ENCODE peak calls at places on chromosomes 6 and 20, in five cellular contexts. R is AG04449, J is brain microvascular endothelial cell, A is colonic mucosa, Y is uterus. Z is an unnamed sample.

GRCh38 chr6:15763827-15764226 is 101.0 kb upstream of the DTNBP1 start:
- DNase-seq in Y (no peak), J (peak), R (no peak), A (peak), Z (no peak)

GRCh38 chr6:97850458-97851218 is 567.6 kb upstream of the MMS22L start:
- DNase-seq in R (no peak), A (no peak), J (no peak), Y (no peak), Z (no peak)

GRCh38 chr6:169738972-169739529 is 12.3 kb downstream of the DYNLT2 start:
- DNase-seq in A (no peak), J (no peak), R (no peak), Y (no peak), Z (no peak)

GRCh38 chr6:144150673-144151009 is 324 bp downstream of the STX11 start:
- DNase-seq in Y (no peak), A (no peak), J (peak), R (no peak), Z (no peak)

GRCh38 chr6:30113843-30114242 is 953 bp upstream of the TRIM31 start:
- DNase-seq in Y (no peak), J (no peak), R (no peak), A (peak), Z (no peak)

GRCh38 chr20:51456511-51457280 is 85.8 kb downstream of the NFATC2 start:
- DNase-seq in Y (peak), A (peak), J (peak), R (peak), Z (peak)

GRCh38 chr6:166907373-166907841 is 48.9 kb downstream of the RNASET2 start:
- DNase-seq in Y (no peak), R (no peak), A (no peak), J (no peak), Z (no peak)

GRCh38 chr6:2752477-2753115 is 1.9 kb upstream of the MYLK4 start:
- DNase-seq in J (no peak), R (no peak), Y (no peak), A (no peak), Z (no peak)

GRCh38 chr20:64222851-64223525 is 32.6 kb upstream of the PCMTD2 start:
- DNase-seq in A (no peak), Y (no peak), J (no peak), R (no peak), Z (no peak)

GRCh38 chr6:30810813-30811329 is 66.5 kb upstream of the IER3 start:
- DNase-seq in A (peak), R (no peak), Y (no peak), J (no peak), Z (no peak)

GRCh38 chr20:24610341-24611115 is 141.1 kb downstream of the SYNDIG1 start:
- DNase-seq in A (no peak), R (no peak), J (no peak), Y (no peak), Z (no peak)

GRCh38 chr20:11847827-11848226 is 69.9 kb upstream of the BTBD3 start:
- DNase-seq in R (no peak), J (no peak), A (peak), Y (no peak), Z (no peak)

GRCh38 chr6:130849501-130850039 is 22.4 kb downstream of the SMLR1 start:
- DNase-seq in R (no peak), J (no peak), A (no peak), Y (no peak), Z (no peak)

GRCh38 chr20:49750611-49751396 is 37.1 kb upstream of the B4GALT5 start:
- DNase-seq in J (no peak), Y (peak), R (no peak), A (no peak), Z (no peak)

GRCh38 chr6:36677753-36678487 is 594 bp upstream of the CDKN1A start:
- DNase-seq in Y (no peak), R (no peak), A (peak), J (no peak), Z (peak)

GRCh38 chr20:62159835-62160234 is 16.3 kb downstream of the SS18L1 start:
- DNase-seq in Y (no peak), J (no peak), A (no peak), R (no peak), Z (no peak)

GRCh38 chr6:30857537-30857936 is 26.8 kb upstream of the DDR1 start:
- DNase-seq in R (no peak), A (no peak), Y (no peak), J (no peak), Z (no peak)

GRCh38 chr6:131916847-131917246 is 34.3 kb downstream of the CCN2 start:
- DNase-seq in R (no peak), Y (no peak), J (no peak), A (no peak), Z (no peak)

GRCh38 chr6:54695815-54696214 is 150.8 kb upstream of the FAM83B start:
- DNase-seq in A (no peak), R (no peak), Y (no peak), J (no peak), Z (no peak)

GRCh38 chr6:165877773-165878172 is 214.7 kb upstream of the PDE10A start:
- DNase-seq in J (no peak), R (no peak), A (no peak), Y (no peak), Z (no peak)

GRCh38 chr20:43904778-43905177 is 9.9 kb upstream of the TOX2 start:
- DNase-seq in A (no peak), R (no peak), Y (no peak), J (no peak), Z (no peak)

GRCh38 chr6:5082487-5083306 is 2.4 kb upstream of the PPP1R3G start:
- DNase-seq in A (no peak), R (peak), Y (no peak), J (peak), Z (peak)

GRCh38 chr6:124747336-124747735 is 214.9 kb upstream of the RNF217 start:
- DNase-seq in J (no peak), A (no peak), Y (no peak), R (no peak), Z (no peak)

GRCh38 chr6:57432162-57432561 is 114.7 kb downstream of the PRIM2 start:
- DNase-seq in R (peak), Y (no peak), J (no peak), A (no peak), Z (peak)

GRCh38 chr20:2771631-2772080 is 28.8 kb downstream of the CPXM1 start:
- DNase-seq in J (no peak), A (no peak), Y (no peak), R (no peak), Z (no peak)

GRCh38 chr20:61184194-61184593 is 67.9 kb upstream of the CDH4 start:
- DNase-seq in Y (no peak), J (no peak), R (no peak), A (no peak), Z (no peak)

GRCh38 chr20:38633577-38634093 is 32.0 kb downstream of the ARHGAP40 start:
- DNase-seq in A (peak), J (peak), Y (peak), R (no peak), Z (no peak)

GRCh38 chr6:38517005-38517404 is 122.7 kb downstream of the BTBD9 start:
- DNase-seq in A (no peak), R (no peak), Y (no peak), J (peak), Z (no peak)

GRCh38 chr20:50085481-50086365 is 27.2 kb downstream of the UBE2V1 start:
- DNase-seq in A (peak), Y (peak), J (peak), R (no peak), Z (no peak)

GRCh38 chr6:85576479-85576878 is 17.2 kb downstream of the SNX14 start:
- DNase-seq in J (no peak), A (no peak), R (no peak), Y (no peak), Z (no peak)

GRCh38 chr6:17966451-17966850 is 21.0 kb downstream of the KIF13A start:
- DNase-seq in A (no peak), R (no peak), Y (no peak), J (no peak), Z (no peak)

GRCh38 chr6:8000080-8001035 is 63.8 kb downstream of the BLOC1S5 start:
- DNase-seq in J (no peak), A (no peak), R (no peak), Y (no peak), Z (no peak)

GRCh38 chr6:53647437-53648094 is 18.0 kb downstream of the KLHL31 start:
- DNase-seq in J (no peak), Y (no peak), A (no peak), R (no peak), Z (no peak)

GRCh38 chr6:70957284-70957617 is 391 bp upstream of the B3GAT2 start:
- DNase-seq in Y (no peak), A (no peak), R (no peak), J (no peak), Z (no peak)

DNA sequence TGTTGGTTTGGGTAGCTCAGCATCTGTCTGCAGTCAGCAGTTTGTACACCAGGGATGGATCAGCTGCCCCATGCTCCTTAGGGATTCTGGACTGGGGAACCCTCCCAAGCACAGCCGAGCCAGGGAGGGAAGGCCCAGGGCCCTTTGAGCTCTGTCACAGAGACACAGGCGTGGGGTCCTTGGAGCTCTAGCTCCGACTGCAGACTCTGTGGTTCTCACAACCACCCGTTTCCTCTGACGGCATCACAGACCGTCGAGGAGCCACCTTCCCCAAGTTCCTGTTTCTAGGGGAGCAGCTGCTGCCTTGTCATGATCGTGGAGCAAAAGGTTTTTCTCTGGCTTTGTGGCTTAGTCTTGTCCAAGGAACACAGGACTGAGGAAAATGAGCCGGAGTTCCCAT is at the start of gene SLA2:
- DNase-seq in A (peak), J (no peak), Y (no peak), R (no peak), Z (no peak)
- H3K4me3 ChIP-seq in A (peak), J (no peak), Y (no peak), R (no peak), Z (no peak)

DNA sequence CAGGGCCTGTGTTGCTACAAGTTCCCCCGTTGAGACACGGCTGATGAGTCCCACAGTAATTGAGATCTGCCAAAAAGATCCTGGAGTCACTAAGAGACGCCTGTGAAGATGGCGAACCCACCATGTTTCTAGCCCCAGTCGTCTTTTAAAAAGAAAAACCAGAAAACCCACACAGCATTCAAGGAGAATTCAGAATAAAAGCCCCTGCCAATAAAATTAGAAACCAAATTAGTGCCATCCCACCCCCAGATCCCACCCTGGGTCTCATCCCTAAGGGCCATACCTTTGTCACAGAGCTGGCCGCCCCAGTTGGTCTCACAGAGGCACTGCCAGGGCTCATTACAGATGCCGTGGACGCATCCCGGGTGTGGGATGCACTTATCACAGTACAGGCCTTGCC is 21.6 kb downstream of the JAG1 start:
- DNase-seq in J (no peak), R (no peak), A (no peak), Y (no peak), Z (no peak)
- TF ChIP-seq CTCF in J (no peak), R (no peak), A (no peak), Y (no peak), Z (no peak)

GRCh38 chr6:110183292-110183691 is 3.1 kb downstream of the CDC40 start:
- DNase-seq in R (no peak), J (no peak), Y (no peak), A (no peak), Z (no peak)
- H3K4me3 ChIP-seq in R (no peak), J (no peak), Y (no peak), A (no peak), Z (no peak)

GRCh38 chr20:23361651-23362391 is at the start of gene GZF1:
- DNase-seq in A (peak), J (peak), Y (peak), R (peak), Z (peak)
- TF ChIP-seq CTCF in A (no peak), J (no peak), Y (no peak), R (no peak), Z (no peak)